ENCODE peak calls at places on chromosomes 6 and 20, in seven cellular contexts. H is hepatic stellate cell; U is left ventricle myocardium inferior; W is fibroblast of pulmonary artery; E is endothelial cell; K is body of pancreas; B is stimulated activated CD4-positive, alpha-beta T cell treated with anti-CD3 and anti-CD28 coated beads, Interleukin-15, amount 100 ng/mL, for 1 hour. O is an unnamed sample.

GRCh38 chr6:32095338-32096086 is 13.6 kb downstream of the TNXB start:
- DNase-seq in H (no peak), K (no peak), E (no peak), U (no peak), B (no peak), W (no peak), O (no peak)

GRCh38 chr20:26207237-26207966 is 510.7 kb upstream of the ZNF337 start:
- DNase-seq in K (no peak), B (no peak), U (no peak), H (no peak), W (no peak), E (no peak), O (no peak)

GRCh38 chr6:11734861-11735652 is 43.5 kb downstream of the ADTRP start:
- DNase-seq in K (no peak), E (no peak), W (no peak), B (no peak), U (no peak), H (no peak), O (no peak)

GRCh38 chr6:83231146-83231545 is 38.0 kb downstream of the RWDD2A start:
- DNase-seq in K (no peak), E (no peak), B (no peak), H (peak), U (no peak), W (peak), O (peak)

GRCh38 chr20:59295531-59295930 is 4.9 kb upstream of the EDN3 start:
- DNase-seq in E (no peak), H (no peak), K (no peak), W (no peak), B (no peak), U (no peak), O (no peak)

GRCh38 chr20:37990571-37991151 is 42.6 kb downstream of the TTI1 start:
- DNase-seq in B (no peak), U (peak), E (no peak), K (peak), W (peak), H (no peak), O (peak)

GRCh38 chr6:141484726-141485125 is 648.0 kb upstream of the GJE1 start:
- DNase-seq in U (no peak), E (no peak), K (no peak), B (no peak), H (no peak), W (no peak), O (no peak)

GRCh38 chr6:116963972-116964371 is 86.9 kb downstream of the RFX6 start:
- DNase-seq in H (no peak), W (no peak), K (no peak), E (no peak), U (no peak), B (no peak), O (no peak)

GRCh38 chr6:147149092-147149491 is 55.1 kb upstream of the STXBP5 start:
- DNase-seq in H (no peak), B (no peak), K (no peak), U (no peak), E (no peak), W (no peak), O (no peak)

GRCh38 chr20:10550204-10551118 is 115.4 kb downstream of the SLX4IP start:
- DNase-seq in W (no peak), B (no peak), H (no peak), U (no peak), E (no peak), K (peak), O (no peak)

GRCh38 chr20:45822863-45823262 is 4.2 kb downstream of the TNNC2 start:
- DNase-seq in B (no peak), U (no peak), W (peak), H (peak), E (no peak), K (no peak), O (no peak)

O was measured in astrocyte.